ENCODE peak calls at places on chromosomes 12 and 14, in six cellular contexts. One of them, this sample, is unnamed.

GRCh38 chr12:108193922-108194321 is 64.8 kb downstream of the WSCD2 start:
- DNase-seq in H1: no peak
- DNase-seq in ovary: no peak
- DNase-seq in body of pancreas: peak
- DNase-seq in gastrocnemius medialis: no peak
- DNase-seq in H54: peak
- DNase-seq in this sample: peak

GRCh38 chr12:89919241-89919906 is 210.7 kb upstream of the ATP2B1 start:
- DNase-seq in ovary: no peak
- DNase-seq in H54: no peak
- DNase-seq in gastrocnemius medialis: no peak
- DNase-seq in H1: no peak
- DNase-seq in body of pancreas: no peak
- DNase-seq in this sample: no peak

GRCh38 chr12:101839324-101840283 is 8.8 kb upstream of the GNPTAB start:
- DNase-seq in H54: no peak
- DNase-seq in H1: no peak
- DNase-seq in ovary: peak
- DNase-seq in gastrocnemius medialis: peak
- DNase-seq in body of pancreas: peak
- DNase-seq in this sample: peak

GRCh38 chr14:31530136-31530535 is 31.1 kb upstream of the NUBPL start:
- DNase-seq in ovary: no peak
- DNase-seq in body of pancreas: no peak
- DNase-seq in H54: no peak
- DNase-seq in gastrocnemius medialis: no peak
- DNase-seq in H1: no peak
- DNase-seq in this sample: no peak

GRCh38 chr14:91968280-91968679 is 20.8 kb upstream of the FBLN5 start:
- DNase-seq in gastrocnemius medialis: no peak
- DNase-seq in ovary: no peak
- DNase-seq in H54: no peak
- DNase-seq in H1: no peak
- DNase-seq in body of pancreas: no peak
- DNase-seq in this sample: peak

GRCh38 chr12:68899251-68899771 is 33.7 kb downstream of the CPM start:
- DNase-seq in body of pancreas: peak
- DNase-seq in ovary: peak
- DNase-seq in gastrocnemius medialis: no peak
- DNase-seq in H1: no peak
- DNase-seq in H54: no peak
- DNase-seq in this sample: peak

GRCh38 chr12:52947738-52948423 is 1.0 kb upstream of the KRT18 start:
- DNase-seq in ovary: no peak
- DNase-seq in H54: no peak
- DNase-seq in H1: no peak
- DNase-seq in body of pancreas: no peak
- DNase-seq in gastrocnemius medialis: no peak
- DNase-seq in this sample: no peak

GRCh38 chr12:56634242-56634836 is 4.2 kb upstream of the BAZ2A start:
- DNase-seq in H1: no peak
- DNase-seq in gastrocnemius medialis: peak
- DNase-seq in ovary: peak
- DNase-seq in body of pancreas: peak
- DNase-seq in H54: no peak
- DNase-seq in this sample: peak

GRCh38 chr12:127457726-127458125 is 809.2 kb upstream of the TMEM132C start:
- DNase-seq in gastrocnemius medialis: no peak
- DNase-seq in H54: no peak
- DNase-seq in ovary: no peak
- DNase-seq in H1: no peak
- DNase-seq in body of pancreas: no peak
- DNase-seq in this sample: no peak

GRCh38 chr12:112161711-112162110 is 36.4 kb downstream of the TRAFD1 start:
- DNase-seq in ovary: no peak
- DNase-seq in body of pancreas: no peak
- DNase-seq in H54: no peak
- DNase-seq in H1: no peak
- DNase-seq in gastrocnemius medialis: no peak
- DNase-seq in this sample: no peak

GRCh38 chr14:61574514-61574807 is 120.9 kb upstream of the HIF1A start:
- DNase-seq in H54: no peak
- DNase-seq in gastrocnemius medialis: no peak
- DNase-seq in body of pancreas: no peak
- DNase-seq in ovary: no peak
- DNase-seq in H1: no peak
- DNase-seq in this sample: no peak

GRCh38 chr12:26633591-26634210 is 199.3 kb downstream of the ITPR2 start:
- DNase-seq in ovary: no peak
- DNase-seq in body of pancreas: no peak
- DNase-seq in H1: no peak
- DNase-seq in H54: no peak
- DNase-seq in gastrocnemius medialis: no peak
- DNase-seq in this sample: no peak

GRCh38 chr12:102433304-102433703 is 47.1 kb downstream of the IGF1 start:
- DNase-seq in H1: no peak
- DNase-seq in gastrocnemius medialis: no peak
- DNase-seq in ovary: no peak
- DNase-seq in H54: no peak
- DNase-seq in body of pancreas: no peak
- DNase-seq in this sample: no peak

GRCh38 chr12:47894652-47895051 is 10.1 kb downstream of the VDR start:
- DNase-seq in gastrocnemius medialis: no peak
- DNase-seq in ovary: no peak
- DNase-seq in body of pancreas: no peak
- DNase-seq in H1: no peak
- DNase-seq in H54: no peak
- DNase-seq in this sample: no peak

GRCh38 chr14:38941485-38941884 is 161.6 kb downstream of the SEC23A start:
- DNase-seq in body of pancreas: no peak
- DNase-seq in H1: no peak
- DNase-seq in ovary: no peak
- DNase-seq in gastrocnemius medialis: no peak
- DNase-seq in H54: no peak
- DNase-seq in this sample: no peak

GRCh38 chr12:76876696-76877229 is 2.1 kb downstream of the CSRP2 start:
- DNase-seq in ovary: no peak
- DNase-seq in H54: no peak
- DNase-seq in body of pancreas: no peak
- DNase-seq in H1: no peak
- DNase-seq in gastrocnemius medialis: no peak
- DNase-seq in this sample: no peak

GRCh38 chr12:76879710-76880025 is 849 bp upstream of the CSRP2 start:
- DNase-seq in H1: no peak
- DNase-seq in gastrocnemius medialis: no peak
- DNase-seq in ovary: no peak
- DNase-seq in H54: no peak
- DNase-seq in body of pancreas: peak
- DNase-seq in this sample: no peak

GRCh38 chr12:76880156-76881023 is 1.6 kb upstream of the CSRP2 start:
- DNase-seq in gastrocnemius medialis: no peak
- DNase-seq in ovary: no peak
- DNase-seq in body of pancreas: no peak
- DNase-seq in H1: no peak
- DNase-seq in H54: no peak
- DNase-seq in this sample: no peak

GRCh38 chr12:76878899-76879709 is at the start of gene CSRP2:
- DNase-seq in ovary: peak
- DNase-seq in gastrocnemius medialis: peak
- DNase-seq in H54: peak
- DNase-seq in H1: peak
- DNase-seq in body of pancreas: peak
- DNase-seq in this sample: peak

GRCh38 chr12:76878045-76878898 is 547 bp downstream of the CSRP2 start:
- DNase-seq in H1: no peak
- DNase-seq in H54: peak
- DNase-seq in gastrocnemius medialis: no peak
- DNase-seq in body of pancreas: peak
- DNase-seq in ovary: no peak
- DNase-seq in this sample: no peak
- TF ChIP-seq POLR2A in H1: no peak
- TF ChIP-seq POLR2A in H54: no peak
- TF ChIP-seq POLR2A in gastrocnemius medialis: no peak
- TF ChIP-seq POLR2A in body of pancreas: no peak
- TF ChIP-seq POLR2A in ovary: no peak
- TF ChIP-seq POLR2A in this sample: no peak

GRCh38 chr12:122990561-122990960 is 10.1 kb downstream of the ARL6IP4 start:
- DNase-seq in H54: no peak
- DNase-seq in ovary: no peak
- DNase-seq in H1: no peak
- DNase-seq in body of pancreas: no peak
- DNase-seq in gastrocnemius medialis: no peak
- DNase-seq in this sample: no peak
- TF ChIP-seq POLR2A in H54: no peak
- TF ChIP-seq POLR2A in ovary: no peak
- TF ChIP-seq POLR2A in H1: no peak
- TF ChIP-seq POLR2A in body of pancreas: no peak
- TF ChIP-seq POLR2A in gastrocnemius medialis: no peak
- TF ChIP-seq POLR2A in this sample: no peak

DNA sequence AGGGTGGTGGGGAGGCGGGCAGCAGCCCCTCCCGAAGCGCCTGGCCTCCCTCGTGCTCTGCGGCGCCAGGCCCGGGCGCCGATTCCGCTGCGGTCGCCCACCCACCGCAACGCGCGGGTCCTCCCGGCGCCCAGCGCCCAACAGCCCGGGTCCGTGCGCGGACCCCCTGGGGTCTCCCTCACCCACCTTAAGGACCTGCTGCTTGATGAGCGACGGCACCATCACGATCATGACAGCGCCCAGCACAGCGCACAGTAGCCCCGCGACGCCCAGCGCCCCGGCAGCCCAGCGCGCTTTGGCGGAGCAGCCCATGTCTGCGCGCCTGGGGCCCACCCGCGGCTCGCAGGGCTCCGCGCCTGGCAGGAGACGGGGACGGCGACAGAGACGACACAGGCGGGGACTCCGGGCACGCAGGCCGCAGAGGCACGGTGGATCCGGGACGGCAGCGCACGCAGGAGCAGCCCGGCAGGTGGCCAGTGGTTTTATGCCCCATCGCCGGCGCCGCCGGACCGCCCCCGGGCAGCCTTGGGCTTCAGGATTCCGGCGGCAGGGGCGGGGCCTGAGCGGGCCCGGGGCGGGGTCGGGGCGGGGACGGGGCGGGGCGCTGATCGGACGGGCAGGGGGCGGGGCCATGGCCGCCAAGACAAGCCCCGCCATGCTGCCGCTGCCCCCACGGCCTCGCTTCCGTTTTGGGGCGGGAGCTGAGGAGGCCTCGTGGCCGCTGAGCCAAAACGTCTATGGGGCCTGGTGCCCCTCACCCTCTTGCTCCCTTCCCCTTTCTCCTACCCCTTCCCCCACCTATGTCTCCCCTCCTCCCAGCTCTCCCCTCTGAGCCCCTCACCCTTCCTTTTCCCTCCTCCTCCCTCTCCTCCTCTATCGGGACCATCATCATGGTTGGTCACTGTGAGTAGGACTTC is at the start of gene SCARB1:
- DNase-seq in H54: peak
- DNase-seq in H1: peak
- DNase-seq in body of pancreas: peak
- DNase-seq in ovary: peak
- DNase-seq in gastrocnemius medialis: peak
- DNase-seq in this sample: peak
- TF ChIP-seq POLR2A in H54: no peak
- TF ChIP-seq POLR2A in H1: peak
- TF ChIP-seq POLR2A in body of pancreas: peak
- TF ChIP-seq POLR2A in ovary: peak
- TF ChIP-seq POLR2A in gastrocnemius medialis: peak
- TF ChIP-seq POLR2A in this sample: peak

GRCh38 chr12:6943719-6944380 is at the start of the genes C12orf57 and RNU7-1:
- DNase-seq in H54: peak
- DNase-seq in body of pancreas: peak
- DNase-seq in gastrocnemius medialis: peak
- DNase-seq in H1: no peak
- DNase-seq in ovary: peak
- DNase-seq in this sample: peak
- TF ChIP-seq POLR2A in H54: peak
- TF ChIP-seq POLR2A in body of pancreas: peak
- TF ChIP-seq POLR2A in gastrocnemius medialis: peak
- TF ChIP-seq POLR2A in H1: peak
- TF ChIP-seq POLR2A in ovary: peak
- TF ChIP-seq POLR2A in this sample: peak

DNA sequence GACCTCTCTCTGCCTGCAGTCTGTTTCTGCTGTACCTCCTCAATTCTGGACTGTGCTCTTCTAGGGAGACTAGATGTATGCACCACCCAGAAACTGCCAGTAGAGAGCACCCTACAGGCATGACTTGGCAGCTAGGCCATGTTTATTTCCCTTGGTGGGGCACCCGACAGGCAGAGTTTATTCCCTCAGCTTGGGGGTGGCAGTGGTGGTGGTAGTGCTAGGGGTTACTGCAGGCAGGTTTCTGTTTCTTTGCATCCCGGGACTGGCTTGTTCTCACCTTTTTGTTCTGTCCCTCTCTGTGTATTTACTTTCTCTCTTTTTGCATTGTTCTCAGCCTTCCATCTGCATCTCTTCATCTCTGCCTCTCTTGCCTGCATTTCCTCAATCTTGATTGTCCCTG is 13.6 kb downstream of the PRPF40B start:
- DNase-seq in H54: peak
- DNase-seq in body of pancreas: peak
- DNase-seq in gastrocnemius medialis: peak
- DNase-seq in ovary: peak
- DNase-seq in H1: no peak
- DNase-seq in this sample: peak
- TF ChIP-seq POLR2A in H54: no peak
- TF ChIP-seq POLR2A in body of pancreas: no peak
- TF ChIP-seq POLR2A in gastrocnemius medialis: no peak
- TF ChIP-seq POLR2A in ovary: no peak
- TF ChIP-seq POLR2A in H1: peak
- TF ChIP-seq POLR2A in this sample: no peak

This sample was measured in Peyer's patch.